ENCODE peak calls at places on chromosomes 3 and 15, in seven cellular contexts. One of them, this sample, is unnamed.

GRCh38 chr3:157086053-157086761 is 73.7 kb downstream of the CCNL1 start:
- DNase-seq in sigmoid colon: peak
- DNase-seq in HepG2: no peak
- DNase-seq in stomach: no peak
- DNase-seq in endothelial cell of umbilical vein: no peak
- DNase-seq in transverse colon: no peak
- DNase-seq in HCT116: no peak
- DNase-seq in this sample: no peak

GRCh38 chr3:155382396-155383042 is 89.0 kb upstream of the STRIT1 start:
- DNase-seq in stomach: peak
- DNase-seq in sigmoid colon: peak
- DNase-seq in transverse colon: peak
- DNase-seq in HepG2: peak
- DNase-seq in endothelial cell of umbilical vein: peak
- DNase-seq in HCT116: peak
- DNase-seq in this sample: no peak

GRCh38 chr3:112486811-112487505 is 12.3 kb downstream of the BTLA start:
- DNase-seq in sigmoid colon: no peak
- DNase-seq in stomach: no peak
- DNase-seq in HepG2: no peak
- DNase-seq in HCT116: no peak
- DNase-seq in endothelial cell of umbilical vein: peak
- DNase-seq in transverse colon: no peak
- DNase-seq in this sample: no peak

GRCh38 chr3:59820352-59820934 is 770.6 kb upstream of the CFAP20DC start:
- DNase-seq in sigmoid colon: no peak
- DNase-seq in HCT116: no peak
- DNase-seq in transverse colon: no peak
- DNase-seq in stomach: no peak
- DNase-seq in endothelial cell of umbilical vein: no peak
- DNase-seq in HepG2: no peak
- DNase-seq in this sample: no peak

GRCh38 chr3:158702815-158703481 is 29.3 kb downstream of the RARRES1 start:
- DNase-seq in transverse colon: no peak
- DNase-seq in HCT116: no peak
- DNase-seq in sigmoid colon: no peak
- DNase-seq in endothelial cell of umbilical vein: peak
- DNase-seq in stomach: no peak
- DNase-seq in HepG2: no peak
- DNase-seq in this sample: no peak

GRCh38 chr3:150922611-150923010 is 17.4 kb upstream of the MINDY4B start:
- DNase-seq in transverse colon: no peak
- DNase-seq in sigmoid colon: no peak
- DNase-seq in HepG2: no peak
- DNase-seq in stomach: no peak
- DNase-seq in HCT116: peak
- DNase-seq in endothelial cell of umbilical vein: no peak
- DNase-seq in this sample: no peak

GRCh38 chr3:197600796-197601565 is 45.2 kb upstream of the BDH1 start:
- DNase-seq in HCT116: no peak
- DNase-seq in stomach: no peak
- DNase-seq in endothelial cell of umbilical vein: no peak
- DNase-seq in sigmoid colon: no peak
- DNase-seq in transverse colon: no peak
- DNase-seq in HepG2: no peak
- DNase-seq in this sample: no peak

GRCh38 chr15:88738796-88739195 is 64.4 kb upstream of the ACAN start:
- DNase-seq in HCT116: no peak
- DNase-seq in HepG2: no peak
- DNase-seq in sigmoid colon: no peak
- DNase-seq in stomach: no peak
- DNase-seq in endothelial cell of umbilical vein: no peak
- DNase-seq in transverse colon: no peak
- DNase-seq in this sample: no peak

GRCh38 chr15:89496155-89497098 is at the start of gene RHCG:
- DNase-seq in HepG2: peak
- DNase-seq in transverse colon: peak
- DNase-seq in sigmoid colon: no peak
- DNase-seq in HCT116: no peak
- DNase-seq in endothelial cell of umbilical vein: peak
- DNase-seq in stomach: no peak
- DNase-seq in this sample: no peak

GRCh38 chr15:85381850-85382751 is 1.7 kb downstream of the AKAP13 start:
- DNase-seq in stomach: no peak
- DNase-seq in HCT116: no peak
- DNase-seq in HepG2: no peak
- DNase-seq in transverse colon: no peak
- DNase-seq in endothelial cell of umbilical vein: peak
- DNase-seq in sigmoid colon: no peak
- DNase-seq in this sample: no peak

GRCh38 chr3:169865176-169865800 is 4.4 kb downstream of the LRRC31 start:
- DNase-seq in sigmoid colon: no peak
- DNase-seq in stomach: no peak
- DNase-seq in endothelial cell of umbilical vein: no peak
- DNase-seq in HepG2: no peak
- DNase-seq in transverse colon: no peak
- DNase-seq in HCT116: no peak
- DNase-seq in this sample: no peak
- TF ChIP-seq POLR2AphosphoS5 in sigmoid colon: no peak
- TF ChIP-seq POLR2AphosphoS5 in stomach: no peak
- TF ChIP-seq POLR2AphosphoS5 in endothelial cell of umbilical vein: no peak
- TF ChIP-seq POLR2AphosphoS5 in HepG2: no peak
- TF ChIP-seq POLR2AphosphoS5 in transverse colon: no peak
- TF ChIP-seq POLR2AphosphoS5 in HCT116: no peak
- TF ChIP-seq POLR2AphosphoS5 in this sample: no peak

GRCh38 chr15:63050737-63051700 is 8.5 kb downstream of the TPM1 start:
- DNase-seq in sigmoid colon: no peak
- DNase-seq in transverse colon: peak
- DNase-seq in stomach: no peak
- DNase-seq in HCT116: no peak
- DNase-seq in HepG2: peak
- DNase-seq in endothelial cell of umbilical vein: peak
- DNase-seq in this sample: no peak
- TF ChIP-seq POLR2A in sigmoid colon: no peak
- TF ChIP-seq POLR2A in transverse colon: peak
- TF ChIP-seq POLR2A in stomach: no peak
- TF ChIP-seq POLR2A in HCT116: no peak
- TF ChIP-seq POLR2A in HepG2: no peak
- TF ChIP-seq POLR2A in endothelial cell of umbilical vein: peak
- TF ChIP-seq POLR2A in this sample: no peak

GRCh38 chr3:114758828-114759709 is 388.0 kb downstream of the ZBTB20 start:
- DNase-seq in sigmoid colon: no peak
- DNase-seq in HCT116: no peak
- DNase-seq in endothelial cell of umbilical vein: no peak
- DNase-seq in stomach: no peak
- DNase-seq in HepG2: peak
- DNase-seq in transverse colon: no peak
- DNase-seq in this sample: no peak

GRCh38 chr3:114760679-114761078 is 386.4 kb downstream of the ZBTB20 start:
- DNase-seq in HCT116: no peak
- DNase-seq in stomach: no peak
- DNase-seq in sigmoid colon: no peak
- DNase-seq in HepG2: no peak
- DNase-seq in endothelial cell of umbilical vein: no peak
- DNase-seq in transverse colon: no peak
- DNase-seq in this sample: no peak

GRCh38 chr3:114762144-114762543 is 384.9 kb downstream of the ZBTB20 start:
- DNase-seq in HepG2: no peak
- DNase-seq in sigmoid colon: no peak
- DNase-seq in HCT116: no peak
- DNase-seq in transverse colon: no peak
- DNase-seq in stomach: no peak
- DNase-seq in endothelial cell of umbilical vein: no peak
- DNase-seq in this sample: no peak

GRCh38 chr3:114756506-114757279 is 390.4 kb downstream of the ZBTB20 start:
- DNase-seq in HCT116: peak
- DNase-seq in sigmoid colon: peak
- DNase-seq in stomach: no peak
- DNase-seq in HepG2: no peak
- DNase-seq in transverse colon: no peak
- DNase-seq in endothelial cell of umbilical vein: no peak
- DNase-seq in this sample: no peak
- TF ChIP-seq POLR2AphosphoS5 in HCT116: peak
- TF ChIP-seq POLR2AphosphoS5 in sigmoid colon: peak
- TF ChIP-seq POLR2AphosphoS5 in stomach: no peak
- TF ChIP-seq POLR2AphosphoS5 in HepG2: no peak
- TF ChIP-seq POLR2AphosphoS5 in transverse colon: no peak
- TF ChIP-seq POLR2AphosphoS5 in endothelial cell of umbilical vein: no peak
- TF ChIP-seq POLR2AphosphoS5 in this sample: no peak

GRCh38 chr3:39415983-39416382 is 9.5 kb downstream of the RPSA start:
- DNase-seq in stomach: no peak
- DNase-seq in sigmoid colon: no peak
- DNase-seq in endothelial cell of umbilical vein: no peak
- DNase-seq in HepG2: no peak
- DNase-seq in transverse colon: no peak
- DNase-seq in HCT116: no peak
- DNase-seq in this sample: no peak

GRCh38 chr3:39410893-39411292 is 4.4 kb downstream of the RPSA start:
- DNase-seq in transverse colon: no peak
- DNase-seq in HCT116: no peak
- DNase-seq in sigmoid colon: no peak
- DNase-seq in endothelial cell of umbilical vein: no peak
- DNase-seq in stomach: no peak
- DNase-seq in HepG2: no peak
- DNase-seq in this sample: no peak

GRCh38 chr3:39412668-39413260 is 6.2 kb downstream of the RPSA start:
- DNase-seq in transverse colon: no peak
- DNase-seq in HepG2: no peak
- DNase-seq in endothelial cell of umbilical vein: no peak
- DNase-seq in HCT116: no peak
- DNase-seq in stomach: no peak
- DNase-seq in sigmoid colon: no peak
- DNase-seq in this sample: no peak

GRCh38 chr3:39413691-39414420 is 7.3 kb downstream of the RPSA start:
- DNase-seq in sigmoid colon: no peak
- DNase-seq in stomach: no peak
- DNase-seq in HepG2: no peak
- DNase-seq in HCT116: no peak
- DNase-seq in transverse colon: no peak
- DNase-seq in endothelial cell of umbilical vein: no peak
- DNase-seq in this sample: no peak

GRCh38 chr3:39414421-39414907 is 7.9 kb downstream of the RPSA start:
- DNase-seq in HepG2: no peak
- DNase-seq in endothelial cell of umbilical vein: no peak
- DNase-seq in sigmoid colon: no peak
- DNase-seq in transverse colon: peak
- DNase-seq in HCT116: no peak
- DNase-seq in stomach: peak
- DNase-seq in this sample: no peak
- TF ChIP-seq POLR2A in HepG2: peak
- TF ChIP-seq POLR2A in endothelial cell of umbilical vein: peak
- TF ChIP-seq POLR2A in sigmoid colon: no peak
- TF ChIP-seq POLR2A in transverse colon: peak
- TF ChIP-seq POLR2A in HCT116: no peak
- TF ChIP-seq POLR2A in stomach: no peak
- TF ChIP-seq POLR2A in this sample: peak

GRCh38 chr15:48016865-48017264 is 103.9 kb upstream of the SLC24A5 start:
- DNase-seq in sigmoid colon: no peak
- DNase-seq in HCT116: no peak
- DNase-seq in endothelial cell of umbilical vein: no peak
- DNase-seq in HepG2: no peak
- DNase-seq in transverse colon: no peak
- DNase-seq in stomach: no peak
- DNase-seq in this sample: no peak
- TF ChIP-seq POLR2AphosphoS5 in sigmoid colon: no peak
- TF ChIP-seq POLR2AphosphoS5 in HCT116: no peak
- TF ChIP-seq POLR2AphosphoS5 in endothelial cell of umbilical vein: no peak
- TF ChIP-seq POLR2AphosphoS5 in HepG2: no peak
- TF ChIP-seq POLR2AphosphoS5 in transverse colon: no peak
- TF ChIP-seq POLR2AphosphoS5 in stomach: no peak
- TF ChIP-seq POLR2AphosphoS5 in this sample: no peak

DNA sequence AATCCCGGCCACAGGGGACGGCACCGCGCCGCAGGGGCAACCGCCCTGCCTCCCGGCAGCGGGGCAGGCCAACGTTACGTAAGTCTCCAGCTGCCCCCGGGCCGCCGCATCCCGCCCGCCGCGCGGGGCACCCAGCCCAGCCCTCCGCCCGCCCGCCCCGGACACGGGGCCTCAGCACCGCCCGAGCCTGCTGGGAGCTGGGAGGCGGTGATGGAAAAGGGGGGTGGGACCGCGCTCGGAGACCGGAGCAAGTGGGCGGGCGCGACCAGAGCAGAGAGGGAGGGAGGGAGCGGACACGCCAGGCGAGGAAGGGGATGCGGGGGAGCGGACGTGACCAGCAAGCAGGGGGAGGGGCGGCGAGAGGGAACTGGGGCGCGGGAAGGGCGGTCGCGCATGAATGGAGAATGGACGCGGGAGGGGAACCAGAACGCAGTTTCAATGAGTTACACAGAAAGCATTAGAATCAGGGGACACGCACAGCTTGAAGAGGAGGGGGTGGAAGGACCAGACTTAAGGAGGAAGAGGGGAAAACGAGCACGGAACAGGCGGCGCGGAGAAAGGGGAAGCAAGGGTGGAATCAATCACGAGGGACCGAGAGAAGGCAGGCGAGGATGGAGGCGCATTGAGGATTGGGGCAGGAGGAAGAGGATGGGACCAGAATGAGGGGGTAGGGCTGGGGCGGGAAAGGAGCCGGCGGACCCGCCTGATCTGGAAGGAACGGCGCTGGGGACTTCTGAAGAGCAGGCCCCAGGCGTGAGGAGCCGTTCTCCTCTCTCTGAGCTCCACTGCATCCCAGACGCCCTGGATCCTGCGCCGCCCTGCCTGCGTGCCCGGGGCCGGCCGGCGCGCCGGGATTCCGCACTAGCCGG is 559 bp downstream of the PKM start:
- DNase-seq in HCT116: no peak
- DNase-seq in transverse colon: peak
- DNase-seq in sigmoid colon: peak
- DNase-seq in HepG2: peak
- DNase-seq in endothelial cell of umbilical vein: peak
- DNase-seq in stomach: peak
- DNase-seq in this sample: peak
- TF ChIP-seq POLR2A in HCT116: no peak
- TF ChIP-seq POLR2A in transverse colon: no peak
- TF ChIP-seq POLR2A in sigmoid colon: peak
- TF ChIP-seq POLR2A in HepG2: peak
- TF ChIP-seq POLR2A in endothelial cell of umbilical vein: no peak
- TF ChIP-seq POLR2A in stomach: peak
- TF ChIP-seq POLR2A in this sample: no peak

GRCh38 chr3:46990573-46991374 is 11.3 kb downstream of the NBEAL2 start:
- DNase-seq in stomach: no peak
- DNase-seq in sigmoid colon: no peak
- DNase-seq in endothelial cell of umbilical vein: no peak
- DNase-seq in transverse colon: peak
- DNase-seq in HCT116: no peak
- DNase-seq in HepG2: no peak
- DNase-seq in this sample: no peak
- TF ChIP-seq POLR2AphosphoS5 in stomach: no peak
- TF ChIP-seq POLR2AphosphoS5 in sigmoid colon: no peak
- TF ChIP-seq POLR2AphosphoS5 in endothelial cell of umbilical vein: no peak
- TF ChIP-seq POLR2AphosphoS5 in transverse colon: no peak
- TF ChIP-seq POLR2AphosphoS5 in HCT116: no peak
- TF ChIP-seq POLR2AphosphoS5 in HepG2: no peak
- TF ChIP-seq POLR2AphosphoS5 in this sample: no peak

GRCh38 chr3:194140520-194141414 is 4.8 kb downstream of the HES1 start:
- DNase-seq in sigmoid colon: peak
- DNase-seq in HCT116: no peak
- DNase-seq in stomach: peak
- DNase-seq in endothelial cell of umbilical vein: peak
- DNase-seq in transverse colon: peak
- DNase-seq in HepG2: peak
- DNase-seq in this sample: peak
- TF ChIP-seq POLR2A in sigmoid colon: no peak
- TF ChIP-seq POLR2A in HCT116: no peak
- TF ChIP-seq POLR2A in stomach: no peak
- TF ChIP-seq POLR2A in endothelial cell of umbilical vein: no peak
- TF ChIP-seq POLR2A in transverse colon: no peak
- TF ChIP-seq POLR2A in HepG2: no peak
- TF ChIP-seq POLR2A in this sample: peak